ENCODE peak calls at places on chromosomes 13 and 19, in five cellular contexts. L is neuronal stem cell, Y is H9, I is H1, G is trophoblast cell. H is an unnamed sample.

GRCh38 chr19:6253886-6254285 is 25.9 kb downstream of the MLLT1 start:
- DNase-seq in I (no peak), G (no peak), Y (no peak), L (no peak), H (no peak)

GRCh38 chr19:35294859-35295258 is 2.9 kb downstream of the MAG start:
- DNase-seq in L (no peak), G (no peak), I (no peak), Y (no peak), H (no peak)

GRCh38 chr19:8095354-8095886 is 42.9 kb downstream of the CCL25 start:
- DNase-seq in G (no peak), L (no peak), Y (no peak), I (no peak), H (no peak)

GRCh38 chr13:100561599-100562204 is 26.9 kb downstream of the GGACT start:
- DNase-seq in I (no peak), L (no peak), G (no peak), Y (no peak), H (no peak)

GRCh38 chr13:104759069-104759468 is 1692.9 kb upstream of the SLC10A2 start:
- DNase-seq in G (no peak), Y (no peak), I (no peak), L (no peak), H (no peak)

GRCh38 chr13:101691326-101691725 is 238.9 kb downstream of the ITGBL1 start:
- DNase-seq in G (peak), I (no peak), Y (no peak), L (no peak), H (no peak)

GRCh38 chr19:14005381-14006084 is 587 bp downstream of the RFX1 start:
- DNase-seq in I (peak), G (peak), Y (peak), L (peak), H (peak)

GRCh38 chr13:106851251-106851650 is 283.3 kb upstream of the ARGLU1 start:
- DNase-seq in Y (no peak), L (no peak), G (peak), I (no peak), H (peak)

GRCh38 chr19:49417090-49417489 is 6.2 kb downstream of the PTH2 start:
- DNase-seq in G (no peak), I (peak), L (no peak), Y (peak), H (no peak)

GRCh38 chr19:19120308-19121156 is 17.7 kb downstream of the TMEM161A start:
- DNase-seq in I (peak), Y (peak), L (peak), G (peak), H (peak)

GRCh38 chr19:9958451-9958850 is 22.1 kb upstream of the OLFM2 start:
- DNase-seq in I (no peak), Y (no peak), L (no peak), G (no peak), H (peak)

GRCh38 chr19:32675720-32676185 is at the start of gene RGS9BP:
- DNase-seq in I (peak), Y (peak), L (peak), G (peak), H (peak)

GRCh38 chr13:70893832-70894231 is 785.6 kb upstream of the KLHL1 start:
- DNase-seq in I (no peak), L (no peak), Y (peak), G (no peak), H (peak)

GRCh38 chr13:46288570-46289259 is 77.0 kb downstream of the LRRC63 start:
- DNase-seq in Y (no peak), L (peak), I (no peak), G (peak), H (peak)

GRCh38 chr13:45623516-45624090 is 8.1 kb upstream of the ERICH6B start:
- DNase-seq in L (no peak), Y (no peak), G (peak), I (no peak), H (peak)

GRCh38 chr19:34504273-34504808 is 22.8 kb downstream of the WTIP start:
- DNase-seq in Y (no peak), L (no peak), I (no peak), G (no peak), H (no peak)

GRCh38 chr13:113116871-113117271 is 5.7 kb upstream of the F10 start:
- DNase-seq in G (no peak), L (no peak), I (peak), Y (no peak), H (no peak)

GRCh38 chr13:87798536-87798935 is 127.4 kb downstream of the SLITRK5 start:
- DNase-seq in G (no peak), I (no peak), Y (no peak), L (no peak), H (no peak)

GRCh38 chr13:32408296-32408998 is 19.5 kb downstream of the N4BP2L1 start:
- DNase-seq in L (no peak), Y (no peak), I (no peak), G (no peak), H (no peak)

GRCh38 chr13:98576215-98576945 is 527 bp downstream of the STK24 start:
- DNase-seq in I (no peak), G (no peak), L (peak), Y (no peak), H (no peak)

GRCh38 chr13:112153846-112154245 is 86.9 kb downstream of the SOX1 start:
- DNase-seq in I (no peak), L (no peak), Y (no peak), G (no peak), H (no peak)

GRCh38 chr19:9729162-9729561 is 39.4 kb downstream of the ZNF846 start:
- DNase-seq in I (no peak), Y (no peak), G (no peak), L (no peak), H (no peak)

DNA sequence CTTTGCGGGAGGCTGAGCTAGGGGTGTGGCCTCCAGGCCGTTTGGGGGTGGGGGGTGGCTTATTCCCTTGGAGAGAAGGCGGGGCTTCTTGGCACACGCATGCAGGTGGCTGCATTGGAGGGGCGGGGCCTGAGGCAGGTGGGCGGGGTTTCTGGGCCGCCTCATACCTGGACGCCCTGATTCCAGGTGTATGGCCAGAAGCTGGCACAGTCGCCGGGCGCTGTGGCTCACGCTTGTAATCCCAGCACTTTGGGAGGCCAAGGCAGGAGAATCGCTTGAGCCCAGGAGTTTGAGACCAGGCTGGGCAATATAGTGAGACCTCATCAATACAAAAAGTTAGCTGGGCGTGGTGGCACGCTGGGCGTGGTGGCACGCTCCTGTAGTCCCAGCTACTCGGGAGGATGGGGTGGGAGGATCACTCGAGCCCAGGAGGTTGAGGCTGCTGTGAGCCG is 7.8 kb downstream of the ABCA7 start:
- DNase-seq in Y (peak), I (peak), G (no peak), L (no peak), H (no peak)
- H2BK12ac ChIP-seq in Y (no peak), I (no peak), G (no peak), L (peak), H (no peak)

GRCh38 chr13:76707360-76707759 is 178.8 kb downstream of the KCTD12 start:
- DNase-seq in Y (no peak), G (no peak), L (no peak), I (no peak), H (peak)

GRCh38 chr13:76708138-76708537 is 178.1 kb downstream of the KCTD12 start:
- DNase-seq in L (no peak), G (no peak), I (no peak), Y (no peak), H (no peak)

DNA sequence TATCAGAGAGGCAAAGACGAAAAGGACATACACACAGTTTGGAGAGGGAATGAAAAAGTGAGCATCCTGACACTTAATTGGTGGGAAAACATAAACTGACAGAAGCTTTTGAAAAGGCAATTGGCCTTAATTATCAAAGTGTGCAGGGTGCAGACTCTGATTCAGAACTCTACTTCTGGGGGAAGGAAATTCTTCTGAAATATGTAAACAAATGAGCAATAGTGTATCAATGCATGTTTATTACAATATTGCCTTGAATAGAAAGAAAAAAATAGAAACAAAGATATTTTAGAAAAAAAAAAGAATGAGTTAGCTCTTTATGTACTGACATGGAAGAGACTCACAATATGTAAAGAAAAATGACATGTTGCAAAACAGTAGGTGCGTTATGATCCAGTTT is 182.6 kb downstream of the KCTD12 start:
- DNase-seq in I (no peak), Y (no peak), G (no peak), L (no peak), H (peak)
- H2BK12ac ChIP-seq in I (no peak), Y (no peak), G (no peak), L (no peak), H (no peak)

GRCh38 chr19:3019211-3019854 is 9.7 kb downstream of the TLE2 start:
- DNase-seq in G (no peak), Y (no peak), I (no peak), L (no peak), H (no peak)
- H2BK12ac ChIP-seq in G (no peak), Y (no peak), I (no peak), L (no peak), H (no peak)

GRCh38 chr19:30358821-30359580 is 13.2 kb upstream of the ZNF536 start:
- DNase-seq in I (no peak), G (no peak), L (no peak), Y (no peak), H (no peak)

GRCh38 chr19:30359936-30360335 is 12.2 kb upstream of the ZNF536 start:
- DNase-seq in I (no peak), Y (no peak), G (no peak), L (no peak), H (no peak)

GRCh38 chr19:30356951-30357579 is 15.1 kb upstream of the ZNF536 start:
- DNase-seq in Y (no peak), G (no peak), I (no peak), L (no peak), H (no peak)

GRCh38 chr19:30357580-30357954 is 14.6 kb upstream of the ZNF536 start:
- DNase-seq in L (no peak), I (no peak), Y (no peak), G (no peak), H (no peak)

DNA sequence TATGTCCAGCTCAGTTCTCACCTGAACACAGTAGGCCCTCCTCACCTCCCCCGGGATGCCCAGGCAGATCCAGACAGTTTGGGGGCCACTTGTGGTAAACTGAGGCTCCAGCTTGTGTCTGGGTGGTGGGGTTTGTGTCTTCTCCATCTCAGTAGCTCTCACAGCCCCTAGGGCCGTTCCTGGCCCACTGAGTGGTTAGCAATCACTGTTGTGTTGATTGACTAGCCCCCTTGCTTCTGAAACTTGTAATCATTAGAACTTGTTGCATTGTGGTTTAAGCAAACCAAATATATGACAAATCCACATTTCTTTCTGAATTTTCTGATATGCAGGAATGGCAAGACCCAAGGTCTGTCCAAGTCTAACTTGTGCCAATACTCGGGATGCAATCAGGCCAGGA is 13.9 kb upstream of the ZNF536 start:
- DNase-seq in Y (no peak), I (no peak), G (no peak), L (no peak), H (no peak)
- H2BK12ac ChIP-seq in Y (no peak), I (no peak), G (no peak), L (no peak), H (no peak)

DNA sequence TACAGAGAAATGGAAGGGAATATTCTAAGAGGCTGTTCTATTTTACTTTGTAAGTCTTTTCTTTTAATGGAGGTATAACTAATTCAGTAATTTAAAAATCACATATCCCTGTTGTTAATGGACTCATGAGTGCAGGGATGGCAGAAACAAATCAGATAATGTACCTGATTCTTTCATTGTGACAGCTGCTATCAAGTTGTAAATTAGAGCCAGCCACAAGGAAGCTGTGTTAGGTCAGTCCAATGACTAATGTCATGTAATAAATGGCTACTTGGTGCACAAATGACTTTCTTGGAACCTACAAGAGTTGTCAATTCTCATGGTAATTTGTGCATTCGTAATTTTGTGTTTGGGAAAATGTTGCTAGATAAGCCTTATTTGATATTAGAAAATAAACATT is 446.4 kb downstream of the DCT start:
- DNase-seq in L (no peak), G (no peak), I (no peak), Y (no peak), H (no peak)
- H2BK12ac ChIP-seq in L (no peak), G (no peak), I (no peak), Y (no peak), H (no peak)

GRCh38 chr19:46020819-46021125 is 2.1 kb downstream of the PGLYRP1 start:
- DNase-seq in I (no peak), G (no peak), Y (no peak), L (no peak), H (no peak)

GRCh38 chr19:46019270-46019669 is 3.6 kb downstream of the PGLYRP1 start:
- DNase-seq in G (no peak), L (no peak), I (no peak), Y (no peak), H (no peak)

GRCh38 chr19:46017095-46017429 is 5.8 kb downstream of the PGLYRP1 start:
- DNase-seq in Y (no peak), G (no peak), I (no peak), L (no peak), H (no peak)

GRCh38 chr19:46017874-46018675 is 4.8 kb downstream of the PGLYRP1 start:
- DNase-seq in I (no peak), L (no peak), G (no peak), Y (no peak), H (no peak)

GRCh38 chr19:46018729-46019251 is 4.1 kb downstream of the PGLYRP1 start:
- DNase-seq in G (no peak), I (no peak), L (no peak), Y (no peak), H (no peak)
- H2BK12ac ChIP-seq in G (no peak), I (no peak), L (no peak), Y (no peak), H (no peak)

DNA sequence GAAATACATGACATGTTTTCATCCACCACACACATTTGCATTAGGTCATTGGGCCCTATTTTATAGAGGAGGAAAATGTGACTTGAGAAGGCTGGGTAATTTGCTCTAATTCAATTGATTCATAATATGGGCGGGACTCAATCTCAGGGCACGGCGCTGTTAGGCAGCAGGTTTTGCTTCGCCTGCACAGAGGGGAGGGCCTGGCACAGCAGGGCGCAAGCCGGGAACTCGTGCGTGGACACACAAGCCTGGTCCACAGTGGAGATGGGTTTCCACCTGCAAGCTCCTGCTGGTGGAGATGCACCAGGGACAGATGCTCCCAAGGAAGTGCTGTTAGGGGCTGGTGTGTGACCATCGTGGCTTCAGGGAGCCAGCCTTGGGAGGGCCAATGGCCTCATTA is 58.4 kb upstream of the MTIF3 start:
- DNase-seq in Y (no peak), I (no peak), L (no peak), G (no peak), H (no peak)
- H2BK12ac ChIP-seq in Y (no peak), I (no peak), L (no peak), G (no peak), H (no peak)

DNA sequence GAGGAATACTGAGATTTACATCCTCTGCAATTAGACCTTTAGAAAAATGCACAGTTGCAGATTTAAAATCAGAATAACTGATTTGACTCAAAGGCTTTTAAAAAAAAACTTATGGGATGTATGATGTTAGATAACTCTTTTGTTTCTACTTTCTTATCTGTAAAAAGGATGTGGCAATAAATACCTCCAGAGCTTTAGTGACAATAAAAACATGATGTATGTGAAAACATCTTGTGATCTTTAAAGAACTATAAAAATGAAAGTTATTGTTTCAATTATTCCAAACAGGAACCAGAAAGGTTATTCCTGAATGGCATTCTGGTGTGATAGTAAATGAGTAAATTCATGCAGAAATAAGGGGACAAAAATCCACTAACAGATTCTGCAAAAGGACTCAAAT is 2712.2 kb upstream of the PCDH20 start:
- DNase-seq in L (no peak), Y (no peak), I (no peak), G (no peak), H (no peak)
- H2BK12ac ChIP-seq in L (no peak), Y (no peak), I (no peak), G (no peak), H (no peak)

H was measured in mesenchymal stem cell.